ENCODE peak calls at places on chromosomes 5 and 9, in seven cellular contexts. One of them, this sample, is unnamed.

GRCh38 chr5:90093931-90094485 is 315.5 kb downstream of the CETN3 start:
- DNase-seq in uterus: no peak
- DNase-seq in NB4: no peak
- DNase-seq in left ventricle myocardium inferior: no peak
- DNase-seq in body of pancreas: no peak
- DNase-seq in fibroblast of lung: no peak
- DNase-seq in brain microvascular endothelial cell: no peak
- DNase-seq in this sample: no peak

GRCh38 chr9:130212543-130213297 is 40.5 kb downstream of the NCS1 start:
- DNase-seq in uterus: no peak
- DNase-seq in NB4: peak
- DNase-seq in left ventricle myocardium inferior: no peak
- DNase-seq in body of pancreas: no peak
- DNase-seq in fibroblast of lung: no peak
- DNase-seq in brain microvascular endothelial cell: no peak
- DNase-seq in this sample: no peak

GRCh38 chr9:33445389-33445881 is 2.0 kb downstream of the AQP3 start:
- DNase-seq in uterus: no peak
- DNase-seq in NB4: no peak
- DNase-seq in left ventricle myocardium inferior: no peak
- DNase-seq in body of pancreas: peak
- DNase-seq in fibroblast of lung: no peak
- DNase-seq in brain microvascular endothelial cell: no peak
- DNase-seq in this sample: no peak

GRCh38 chr5:53965459-53965858 is 344.9 kb downstream of the ARL15 start:
- DNase-seq in uterus: no peak
- DNase-seq in NB4: no peak
- DNase-seq in left ventricle myocardium inferior: no peak
- DNase-seq in body of pancreas: no peak
- DNase-seq in fibroblast of lung: peak
- DNase-seq in brain microvascular endothelial cell: peak
- DNase-seq in this sample: no peak

GRCh38 chr9:133701321-133701980 is 36.7 kb downstream of the SARDH start:
- DNase-seq in uterus: peak
- DNase-seq in NB4: no peak
- DNase-seq in left ventricle myocardium inferior: no peak
- DNase-seq in body of pancreas: no peak
- DNase-seq in fibroblast of lung: no peak
- DNase-seq in brain microvascular endothelial cell: no peak
- DNase-seq in this sample: no peak

GRCh38 chr5:54387659-54388232 is 67.8 kb upstream of the HSPB3 start:
- DNase-seq in uterus: no peak
- DNase-seq in NB4: no peak
- DNase-seq in left ventricle myocardium inferior: no peak
- DNase-seq in body of pancreas: no peak
- DNase-seq in fibroblast of lung: peak
- DNase-seq in brain microvascular endothelial cell: peak
- DNase-seq in this sample: no peak

GRCh38 chr9:127790094-127790855 is 4.4 kb downstream of the CDK9 start:
- DNase-seq in uterus: no peak
- DNase-seq in NB4: no peak
- DNase-seq in left ventricle myocardium inferior: no peak
- DNase-seq in body of pancreas: no peak
- DNase-seq in fibroblast of lung: no peak
- DNase-seq in brain microvascular endothelial cell: no peak
- DNase-seq in this sample: no peak

GRCh38 chr5:98872679-98873078 is 56.1 kb downstream of the CHD1 start:
- DNase-seq in uterus: no peak
- DNase-seq in NB4: peak
- DNase-seq in left ventricle myocardium inferior: no peak
- DNase-seq in body of pancreas: no peak
- DNase-seq in fibroblast of lung: peak
- DNase-seq in brain microvascular endothelial cell: peak
- DNase-seq in this sample: no peak

GRCh38 chr9:108565651-108566378 is 290.0 kb downstream of the ACTL7B start:
- DNase-seq in uterus: peak
- DNase-seq in NB4: peak
- DNase-seq in left ventricle myocardium inferior: no peak
- DNase-seq in body of pancreas: peak
- DNase-seq in fibroblast of lung: peak
- DNase-seq in brain microvascular endothelial cell: peak
- DNase-seq in this sample: no peak

GRCh38 chr5:178467261-178468195 is 122.7 kb downstream of the COL23A1 start:
- DNase-seq in uterus: peak
- DNase-seq in NB4: peak
- DNase-seq in left ventricle myocardium inferior: peak
- DNase-seq in body of pancreas: peak
- DNase-seq in fibroblast of lung: no peak
- DNase-seq in brain microvascular endothelial cell: peak
- DNase-seq in this sample: no peak

GRCh38 chr5:92890841-92891244 is 690.2 kb downstream of the NR2F1-AS1 start:
- DNase-seq in uterus: no peak
- DNase-seq in NB4: no peak
- DNase-seq in left ventricle myocardium inferior: no peak
- DNase-seq in body of pancreas: no peak
- DNase-seq in fibroblast of lung: peak
- DNase-seq in brain microvascular endothelial cell: no peak
- DNase-seq in this sample: no peak

GRCh38 chr5:14197056-14197455 is 53.9 kb downstream of the TRIO start:
- DNase-seq in uterus: no peak
- DNase-seq in NB4: no peak
- DNase-seq in left ventricle myocardium inferior: no peak
- DNase-seq in body of pancreas: no peak
- DNase-seq in fibroblast of lung: no peak
- DNase-seq in brain microvascular endothelial cell: no peak
- DNase-seq in this sample: no peak

GRCh38 chr5:112312810-112313209 is 106.3 kb downstream of the EPB41L4A start:
- DNase-seq in uterus: no peak
- DNase-seq in NB4: no peak
- DNase-seq in left ventricle myocardium inferior: no peak
- DNase-seq in body of pancreas: no peak
- DNase-seq in fibroblast of lung: no peak
- DNase-seq in brain microvascular endothelial cell: no peak
- DNase-seq in this sample: no peak

DNA sequence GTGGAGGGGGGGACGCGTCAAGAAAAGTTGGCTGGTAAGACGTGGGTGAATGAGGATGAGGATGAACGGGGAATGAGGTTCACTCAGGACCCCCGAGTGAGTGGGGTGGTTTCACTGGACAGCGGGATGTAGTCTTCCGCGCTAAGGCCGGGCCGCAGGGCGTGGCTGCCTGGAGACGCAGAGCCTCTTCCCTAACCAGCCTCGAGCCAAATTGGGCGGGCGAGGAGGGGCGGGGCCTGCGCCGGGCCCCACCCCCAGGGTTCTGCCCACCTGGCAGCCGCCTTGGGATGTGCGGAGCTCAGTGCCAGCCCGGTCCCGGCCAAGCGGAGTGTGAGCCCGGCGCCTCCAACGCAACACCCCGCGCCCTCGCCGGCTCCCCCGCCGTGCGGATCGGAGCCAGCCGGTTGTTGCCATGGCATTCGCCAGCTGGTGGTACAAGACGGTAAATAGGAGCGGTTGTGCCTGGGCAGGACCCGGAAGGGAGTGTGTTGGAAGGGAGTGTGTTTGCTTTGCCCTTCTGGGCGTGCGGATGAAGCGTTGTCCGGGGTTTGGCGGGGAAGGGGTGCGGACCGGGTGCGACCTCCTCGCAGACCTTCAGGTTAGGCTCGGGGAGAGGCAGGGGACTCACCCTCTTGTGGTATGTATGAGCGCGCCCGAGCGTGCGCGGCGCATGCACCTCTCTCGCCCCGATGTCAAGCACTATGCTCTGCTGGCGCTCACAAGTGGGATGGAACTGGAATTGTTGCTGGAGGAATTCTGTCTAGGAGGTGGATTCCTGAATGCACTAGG is 743 bp downstream of the CAST start:
- DNase-seq in uterus: peak
- DNase-seq in NB4: peak
- DNase-seq in left ventricle myocardium inferior: peak
- DNase-seq in body of pancreas: peak
- DNase-seq in fibroblast of lung: peak
- DNase-seq in brain microvascular endothelial cell: peak
- DNase-seq in this sample: no peak
- TF ChIP-seq CTCF in uterus: no peak
- TF ChIP-seq CTCF in NB4: no peak
- TF ChIP-seq CTCF in left ventricle myocardium inferior: no peak
- TF ChIP-seq CTCF in body of pancreas: no peak
- TF ChIP-seq CTCF in fibroblast of lung: no peak
- TF ChIP-seq CTCF in brain microvascular endothelial cell: peak
- TF ChIP-seq CTCF in this sample: no peak

DNA sequence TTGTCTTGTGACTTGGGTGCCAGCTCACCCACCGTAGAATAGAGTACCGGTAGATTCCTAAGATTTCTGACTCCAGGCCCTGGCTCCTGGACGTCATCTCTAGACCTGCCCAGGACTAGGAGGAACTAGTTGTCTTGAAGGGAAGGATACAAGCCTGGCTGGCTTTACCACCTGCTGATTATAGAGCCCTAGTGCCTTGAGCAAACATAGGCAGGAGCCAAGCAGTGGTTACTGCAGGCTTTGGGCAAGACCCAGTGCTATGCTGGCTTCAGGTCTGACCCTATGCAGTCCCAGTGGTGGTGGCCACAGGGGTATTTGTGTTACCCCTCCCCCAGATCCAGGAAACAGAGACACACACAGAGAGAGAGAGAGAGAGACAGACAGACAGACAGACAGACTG is 606.2 kb downstream of the PDE4D start:
- DNase-seq in uterus: no peak
- DNase-seq in NB4: no peak
- DNase-seq in left ventricle myocardium inferior: no peak
- DNase-seq in body of pancreas: no peak
- DNase-seq in fibroblast of lung: no peak
- DNase-seq in brain microvascular endothelial cell: no peak
- DNase-seq in this sample: no peak
- H3K4me3 ChIP-seq in uterus: no peak
- H3K4me3 ChIP-seq in NB4: no peak
- H3K4me3 ChIP-seq in left ventricle myocardium inferior: no peak
- H3K4me3 ChIP-seq in body of pancreas: no peak
- H3K4me3 ChIP-seq in fibroblast of lung: no peak
- H3K4me3 ChIP-seq in brain microvascular endothelial cell: no peak
- H3K4me3 ChIP-seq in this sample: no peak

GRCh38 chr9:135989722-135990467 is 28.7 kb upstream of the UBAC1 start:
- DNase-seq in uterus: no peak
- DNase-seq in NB4: peak
- DNase-seq in left ventricle myocardium inferior: no peak
- DNase-seq in body of pancreas: peak
- DNase-seq in fibroblast of lung: no peak
- DNase-seq in brain microvascular endothelial cell: no peak
- DNase-seq in this sample: no peak

GRCh38 chr9:135987838-135988404 is 26.7 kb upstream of the UBAC1 start:
- DNase-seq in uterus: no peak
- DNase-seq in NB4: no peak
- DNase-seq in left ventricle myocardium inferior: no peak
- DNase-seq in body of pancreas: no peak
- DNase-seq in fibroblast of lung: no peak
- DNase-seq in brain microvascular endothelial cell: no peak
- DNase-seq in this sample: no peak

GRCh38 chr9:135990468-135991429 is 29.6 kb upstream of the UBAC1 start:
- DNase-seq in uterus: no peak
- DNase-seq in NB4: peak
- DNase-seq in left ventricle myocardium inferior: no peak
- DNase-seq in body of pancreas: peak
- DNase-seq in fibroblast of lung: peak
- DNase-seq in brain microvascular endothelial cell: no peak
- DNase-seq in this sample: no peak

GRCh38 chr9:135988493-135988892 is 27.3 kb upstream of the UBAC1 start:
- DNase-seq in uterus: no peak
- DNase-seq in NB4: no peak
- DNase-seq in left ventricle myocardium inferior: no peak
- DNase-seq in body of pancreas: no peak
- DNase-seq in fibroblast of lung: no peak
- DNase-seq in brain microvascular endothelial cell: no peak
- DNase-seq in this sample: no peak

GRCh38 chr9:135989157-135989556 is 28.0 kb upstream of the UBAC1 start:
- DNase-seq in uterus: no peak
- DNase-seq in NB4: no peak
- DNase-seq in left ventricle myocardium inferior: no peak
- DNase-seq in body of pancreas: no peak
- DNase-seq in fibroblast of lung: no peak
- DNase-seq in brain microvascular endothelial cell: no peak
- DNase-seq in this sample: no peak
- TF ChIP-seq CTCF in uterus: no peak
- TF ChIP-seq CTCF in NB4: no peak
- TF ChIP-seq CTCF in left ventricle myocardium inferior: no peak
- TF ChIP-seq CTCF in body of pancreas: no peak
- TF ChIP-seq CTCF in fibroblast of lung: no peak
- TF ChIP-seq CTCF in brain microvascular endothelial cell: peak
- TF ChIP-seq CTCF in this sample: no peak

DNA sequence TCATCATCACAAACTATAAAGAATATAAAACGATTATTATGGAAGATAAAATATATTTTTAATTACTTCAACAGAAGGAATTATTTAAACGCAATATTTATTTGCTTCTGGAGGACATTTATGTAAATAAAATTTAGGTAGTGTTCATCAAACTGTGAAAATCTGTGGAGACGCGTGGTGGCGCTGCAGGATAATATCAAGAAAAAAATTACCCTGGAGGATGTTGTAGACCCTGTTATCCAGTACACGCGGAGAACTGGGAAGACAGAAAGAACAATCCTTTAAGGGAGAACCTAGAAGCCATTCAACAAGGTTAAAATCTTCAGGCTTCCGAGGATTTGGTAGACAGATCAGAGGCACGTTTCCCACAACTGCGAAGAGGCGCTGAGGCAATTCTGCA is at the start of gene PCDHB12:
- DNase-seq in uterus: no peak
- DNase-seq in NB4: peak
- DNase-seq in left ventricle myocardium inferior: no peak
- DNase-seq in body of pancreas: no peak
- DNase-seq in fibroblast of lung: no peak
- DNase-seq in brain microvascular endothelial cell: no peak
- DNase-seq in this sample: no peak
- H3K4me3 ChIP-seq in uterus: no peak
- H3K4me3 ChIP-seq in NB4: no peak
- H3K4me3 ChIP-seq in left ventricle myocardium inferior: peak
- H3K4me3 ChIP-seq in body of pancreas: no peak
- H3K4me3 ChIP-seq in fibroblast of lung: no peak
- H3K4me3 ChIP-seq in brain microvascular endothelial cell: no peak
- H3K4me3 ChIP-seq in this sample: no peak

GRCh38 chr5:141825836-141826560 is 52.2 kb downstream of the PCDH1 start:
- DNase-seq in uterus: no peak
- DNase-seq in NB4: peak
- DNase-seq in left ventricle myocardium inferior: no peak
- DNase-seq in body of pancreas: no peak
- DNase-seq in fibroblast of lung: no peak
- DNase-seq in brain microvascular endothelial cell: no peak
- DNase-seq in this sample: no peak
- TF ChIP-seq CTCF in uterus: no peak
- TF ChIP-seq CTCF in NB4: peak
- TF ChIP-seq CTCF in left ventricle myocardium inferior: peak
- TF ChIP-seq CTCF in body of pancreas: peak
- TF ChIP-seq CTCF in fibroblast of lung: peak
- TF ChIP-seq CTCF in brain microvascular endothelial cell: peak
- TF ChIP-seq CTCF in this sample: peak

This sample was measured in kidney epithelial cell.